ENCODE peak calls at places on chromosomes 13 and 19, in ten cellular contexts. D is neural progenitor cell, X is dorsolateral prefrontal cortex, J is HCT116, W is transverse colon, G is A549, M is cardiac muscle cell, U is tibial artery, C is heart left ventricle, S is heart right ventricle. H is an unnamed sample.

GRCh38 chr13:28573595-28574373 is 78.9 kb upstream of the FLT1 start:
- DNase-seq in J (no peak), D (no peak), M (no peak), W (no peak), G (no peak), U (no peak), C (no peak), S (no peak), X (no peak), H (no peak)

GRCh38 chr13:23799945-23800344 is 89.3 kb downstream of the MIPEP start:
- DNase-seq in J (no peak), S (no peak), C (no peak), U (no peak), W (no peak), X (no peak), D (no peak), M (peak), G (no peak), H (no peak)

GRCh38 chr19:6108721-6109633 is 1.3 kb downstream of the RFX2 start:
- DNase-seq in C (peak), J (no peak), U (peak), D (peak), S (peak), G (no peak), X (no peak), M (peak), W (peak), H (peak)

GRCh38 chr13:98267080-98267912 is 90.2 kb upstream of the RNF113B start:
- DNase-seq in G (no peak), M (peak), S (peak), J (no peak), C (peak), X (no peak), W (peak), D (no peak), U (no peak), H (no peak)

GRCh38 chr19:38213911-38214625 is 10.0 kb downstream of the DPF1 start:
- DNase-seq in X (peak), J (no peak), M (peak), S (no peak), C (no peak), U (no peak), D (peak), G (no peak), W (no peak), H (peak)

GRCh38 chr19:50478901-50479715 is 2.5 kb upstream of the GARIN5A start:
- DNase-seq in S (no peak), J (no peak), X (no peak), U (no peak), W (no peak), C (no peak), M (peak), D (peak), G (peak), H (no peak)

GRCh38 chr19:5011476-5012238 is 42.7 kb downstream of the KDM4B start:
- DNase-seq in S (no peak), J (no peak), G (no peak), D (no peak), M (no peak), U (no peak), W (no peak), X (no peak), C (no peak), H (no peak)

GRCh38 chr19:41995959-41996797 is 2.1 kb upstream of the ATP1A3 start:
- DNase-seq in W (no peak), M (no peak), G (peak), X (peak), C (no peak), J (no peak), D (peak), U (no peak), S (no peak), H (no peak)

GRCh38 chr19:53389591-53390377 is 5.2 kb upstream of the ZNF765 start:
- DNase-seq in W (no peak), S (no peak), J (no peak), C (no peak), X (no peak), U (no peak), M (no peak), D (peak), G (no peak), H (no peak)

GRCh38 chr13:30892966-30893365 is 13.1 kb upstream of the MEDAG start:
- DNase-seq in X (peak), G (peak), U (peak), W (no peak), J (peak), M (peak), S (no peak), C (no peak), D (peak), H (no peak)

GRCh38 chr13:42266464-42266863 is 5.5 kb upstream of the AKAP11 start:
- DNase-seq in S (peak), W (no peak), D (no peak), G (no peak), X (no peak), M (peak), C (peak), U (no peak), J (no peak), H (no peak)

GRCh38 chr13:46926856-46927625 is 30.2 kb upstream of the HTR2A start:
- DNase-seq in S (no peak), M (peak), W (no peak), X (no peak), G (no peak), J (no peak), U (no peak), D (no peak), C (no peak), H (no peak)

GRCh38 chr13:75876371-75877050 is 240.4 kb downstream of the LMO7 start:
- DNase-seq in X (no peak), U (peak), S (peak), W (peak), M (peak), D (peak), C (peak), G (peak), J (peak), H (peak)

GRCh38 chr19:45848922-45849321 is 14.0 kb downstream of the SYMPK start:
- DNase-seq in U (no peak), M (peak), X (no peak), W (no peak), C (no peak), G (peak), J (no peak), D (no peak), S (no peak), H (no peak)

GRCh38 chr13:24834902-24835510 is 71.0 kb downstream of the RNF17 start:
- DNase-seq in X (no peak), G (no peak), C (no peak), S (no peak), U (no peak), D (no peak), M (no peak), W (peak), J (no peak), H (no peak)

GRCh38 chr19:49988007-49988406 is 27.0 kb upstream of the SIGLEC11 start:
- DNase-seq in D (no peak), C (no peak), W (no peak), M (no peak), J (no peak), S (no peak), G (no peak), X (no peak), U (no peak), H (no peak)

GRCh38 chr19:33394006-33394722 is 20.7 kb downstream of the CEBPG start:
- DNase-seq in X (peak), S (no peak), U (peak), G (no peak), J (no peak), C (no peak), M (peak), W (no peak), D (no peak), H (no peak)

GRCh38 chr19:58170860-58171259 is 12.0 kb upstream of the ZNF274 start:
- DNase-seq in G (peak), S (no peak), U (no peak), X (no peak), C (no peak), D (no peak), J (no peak), W (no peak), M (peak), H (no peak)

GRCh38 chr19:3047307-3048189 is 14.7 kb downstream of the TLE5 start:
- DNase-seq in G (peak), S (peak), D (peak), W (peak), C (peak), M (peak), J (peak), X (no peak), U (peak), H (peak)

GRCh38 chr19:57887195-57887941 is 1.5 kb downstream of the ZNF814 start:
- DNase-seq in U (no peak), S (no peak), D (peak), M (peak), X (no peak), G (no peak), J (no peak), C (no peak), W (peak), H (no peak)

GRCh38 chr13:32535748-32536147 is 2.8 kb downstream of the N4BP2L2 start:
- DNase-seq in M (no peak), D (no peak), W (no peak), G (no peak), X (no peak), U (no peak), S (no peak), J (no peak), C (no peak), H (no peak)

GRCh38 chr13:32538234-32538620 is 368 bp downstream of the N4BP2L2 start:
- DNase-seq in X (peak), C (peak), M (peak), J (no peak), D (peak), W (no peak), U (peak), S (peak), G (peak), H (no peak)

GRCh38 chr13:32535140-32535539 is 3.5 kb downstream of the N4BP2L2 start:
- DNase-seq in X (no peak), W (no peak), M (no peak), J (no peak), C (no peak), U (no peak), D (no peak), G (no peak), S (no peak), H (no peak)

GRCh38 chr13:32538621-32539246 is at the start of gene N4BP2L2:
- DNase-seq in X (peak), S (peak), M (peak), C (peak), U (peak), J (peak), G (peak), D (peak), W (peak), H (peak)

GRCh38 chr13:32537580-32538233 is 888 bp downstream of the N4BP2L2 start:
- DNase-seq in W (peak), J (peak), D (no peak), S (peak), C (peak), G (no peak), U (peak), X (peak), M (no peak), H (peak)
- TF ChIP-seq CTCF in W (no peak), J (no peak), D (no peak), S (no peak), C (no peak), G (no peak), U (no peak), X (no peak), M (no peak), H (no peak)

GRCh38 chr13:85497652-85498051 is 301.6 kb downstream of the SLITRK6 start:
- DNase-seq in M (peak), U (no peak), S (no peak), C (no peak), J (no peak), W (no peak), X (no peak), G (no peak), D (no peak), H (no peak)
- H3K27ac ChIP-seq in M (no peak), U (no peak), S (no peak), C (no peak), J (no peak), W (no peak), X (no peak), G (peak), D (no peak), H (no peak)

GRCh38 chr19:30879225-30879624 is 470.0 kb downstream of the TSHZ3 start:
- DNase-seq in M (no peak), W (no peak), U (no peak), S (no peak), J (no peak), D (no peak), X (no peak), G (no peak), C (no peak), H (no peak)

GRCh38 chr19:30880151-30880550 is 469.1 kb downstream of the TSHZ3 start:
- DNase-seq in M (no peak), X (no peak), W (no peak), J (no peak), C (no peak), G (no peak), U (no peak), S (no peak), D (no peak), H (no peak)

GRCh38 chr19:30878456-30878855 is 470.8 kb downstream of the TSHZ3 start:
- DNase-seq in X (no peak), C (no peak), U (peak), S (no peak), D (no peak), W (no peak), G (no peak), M (no peak), J (no peak), H (no peak)

GRCh38 chr19:30880551-30880950 is 468.7 kb downstream of the TSHZ3 start:
- DNase-seq in D (no peak), M (no peak), C (no peak), X (no peak), U (no peak), W (no peak), S (no peak), G (no peak), J (no peak), H (no peak)

DNA sequence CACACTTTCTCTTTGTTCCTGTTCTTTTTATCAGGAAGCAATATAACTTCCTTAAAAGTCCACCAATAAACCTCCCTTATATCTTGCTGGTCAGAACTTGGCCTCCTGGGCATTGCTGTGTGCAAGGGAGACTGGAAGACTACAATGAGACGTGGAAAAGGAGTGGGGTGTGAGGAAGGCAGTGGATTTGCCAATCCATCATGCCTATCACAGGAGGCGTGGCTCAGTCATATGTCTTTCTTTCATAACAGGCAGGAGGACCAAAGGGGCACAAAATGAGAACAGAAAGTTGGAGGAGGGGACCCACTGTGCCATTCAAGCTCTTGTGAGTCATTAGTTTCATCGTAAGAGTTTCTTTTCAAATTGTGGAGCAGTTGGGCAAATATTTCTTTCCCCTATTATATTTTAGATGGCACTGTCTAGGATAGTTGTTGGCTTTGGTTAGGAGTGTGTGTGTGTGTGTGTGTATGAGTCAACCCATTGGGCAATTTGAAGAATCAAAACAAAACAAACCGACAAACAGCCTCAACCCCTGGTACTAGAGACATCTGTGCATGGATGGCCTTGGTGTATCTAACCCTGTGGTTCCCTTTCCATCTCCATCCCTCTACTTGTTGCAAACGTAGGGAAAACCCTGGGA is 471.5 kb downstream of the TSHZ3 start:
- DNase-seq in U (peak), S (no peak), X (no peak), J (no peak), G (no peak), D (no peak), C (no peak), W (no peak), M (no peak), H (no peak)
- H3K4me3 ChIP-seq in U (no peak), S (no peak), X (no peak), J (no peak), G (no peak), D (no peak), C (no peak), W (no peak), M (no peak), H (no peak)

GRCh38 chr19:48274938-48275337 is 5.1 kb downstream of the ZNF114 start:
- DNase-seq in U (peak), M (no peak), G (no peak), D (no peak), W (no peak), J (no peak), S (no peak), X (no peak), C (no peak), H (no peak)

GRCh38 chr19:48283908-48284307 is 14.0 kb downstream of the ZNF114 start:
- DNase-seq in G (no peak), D (no peak), C (no peak), M (peak), X (no peak), J (no peak), U (no peak), S (no peak), W (no peak), H (no peak)

GRCh38 chr19:48284891-48285290 is 15.0 kb downstream of the ZNF114 start:
- DNase-seq in S (no peak), J (no peak), X (no peak), G (no peak), M (peak), C (no peak), W (no peak), U (no peak), D (no peak), H (no peak)

GRCh38 chr19:48274173-48274572 is 4.3 kb downstream of the ZNF114 start:
- DNase-seq in G (no peak), X (no peak), C (no peak), W (no peak), U (no peak), J (no peak), M (no peak), S (no peak), D (no peak), H (no peak)

DNA sequence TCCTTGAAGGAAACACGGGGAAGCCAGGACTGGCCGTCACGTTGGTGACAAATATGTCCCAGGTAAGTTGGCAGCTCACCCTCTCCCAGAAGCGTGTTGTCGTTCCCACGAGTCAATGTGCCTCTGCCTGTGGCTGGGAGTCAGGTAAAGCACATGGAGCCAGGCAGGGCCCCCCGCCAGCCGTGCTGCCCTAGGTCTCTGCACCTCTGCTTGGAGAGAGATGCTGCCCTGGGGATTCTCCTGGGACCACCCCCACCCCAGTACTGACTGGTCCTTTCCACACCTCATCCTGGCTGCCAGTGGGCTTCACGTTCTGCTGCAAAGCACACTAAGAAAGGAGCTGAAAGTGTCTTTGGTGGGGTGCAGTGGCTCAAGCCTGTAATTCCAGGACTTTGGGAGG is 9.9 kb downstream of the ZNF114 start:
- DNase-seq in G (no peak), X (no peak), J (no peak), D (no peak), W (no peak), M (no peak), C (no peak), U (no peak), S (no peak), H (no peak)
- TF ChIP-seq CTCF in G (no peak), X (no peak), J (no peak), D (no peak), W (no peak), M (no peak), C (no peak), U (no peak), S (no peak), H (no peak)

GRCh38 chr19:13090511-13091231 is 12.0 kb downstream of the LYL1 start:
- DNase-seq in U (no peak), M (no peak), X (no peak), G (no peak), C (no peak), W (no peak), S (no peak), J (no peak), D (no peak), H (no peak)
- H3K27ac ChIP-seq in U (peak), M (no peak), X (peak), G (peak), C (peak), W (peak), S (peak), J (no peak), D (no peak), H (no peak)

GRCh38 chr19:1813837-1814217 is 1.8 kb upstream of the ATP8B3 start:
- DNase-seq in C (no peak), D (no peak), U (no peak), J (no peak), M (no peak), W (no peak), G (no peak), X (no peak), S (no peak), H (no peak)

GRCh38 chr19:1813197-1813836 is 1.2 kb upstream of the ATP8B3 start:
- DNase-seq in U (no peak), G (no peak), X (no peak), C (no peak), M (no peak), J (no peak), W (no peak), D (no peak), S (no peak), H (no peak)

GRCh38 chr19:1811472-1811894 is 593 bp downstream of the ATP8B3 start:
- DNase-seq in J (peak), G (peak), S (peak), D (no peak), M (peak), C (no peak), U (peak), W (peak), X (no peak), H (no peak)

GRCh38 chr19:1811942-1812425 is at the start of gene ATP8B3:
- DNase-seq in S (no peak), J (no peak), W (no peak), U (no peak), G (peak), C (no peak), D (no peak), M (no peak), X (no peak), H (peak)

DNA sequence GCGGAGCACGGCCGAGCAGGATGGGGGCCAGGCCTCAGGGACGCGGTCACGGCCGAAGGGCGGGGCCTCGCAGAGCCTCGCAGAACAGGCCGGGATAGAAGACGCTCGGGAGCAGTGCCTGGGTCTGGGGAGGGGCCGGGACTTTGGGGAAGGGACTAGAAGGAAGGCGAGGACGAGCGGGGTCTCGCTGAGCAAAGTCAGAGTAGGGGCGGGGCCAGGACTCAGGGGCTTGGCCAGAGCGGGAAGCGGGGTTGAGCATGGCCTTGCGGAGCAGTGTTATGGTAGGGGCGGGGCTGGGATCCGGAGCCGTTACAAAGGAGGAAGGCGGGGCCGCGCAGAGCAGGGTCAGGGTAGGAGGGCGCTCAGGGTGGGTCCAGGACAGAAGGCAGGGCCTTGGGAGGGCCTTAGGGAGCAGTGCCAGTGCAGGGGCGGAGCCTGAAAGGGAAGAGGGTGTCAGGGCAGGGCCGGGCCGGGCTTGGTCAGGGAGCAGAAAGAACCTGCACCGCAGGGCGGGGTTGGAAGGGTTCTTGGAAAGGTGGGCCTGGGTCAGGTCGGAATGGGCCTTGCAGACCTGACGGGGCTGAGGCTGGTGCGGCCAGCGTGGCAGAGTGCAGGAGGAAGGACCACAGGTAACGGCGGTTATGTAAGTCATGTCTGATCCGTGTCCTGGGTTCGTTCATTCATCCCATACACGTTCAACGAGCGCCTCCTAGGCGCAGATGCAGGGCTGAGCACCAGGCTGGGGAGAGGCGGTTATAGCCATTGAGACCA is 535 bp upstream of the ATP8B3 start:
- DNase-seq in C (peak), M (peak), X (peak), D (peak), W (peak), S (peak), G (peak), U (peak), J (peak), H (peak)
- H3K4me3 ChIP-seq in C (peak), M (peak), X (peak), D (peak), W (peak), S (peak), G (peak), U (peak), J (peak), H (peak)

GRCh38 chr19:44720945-44721344 is 22.0 kb downstream of the CEACAM16 start:
- DNase-seq in C (no peak), M (peak), G (no peak), X (no peak), U (no peak), S (no peak), J (no peak), W (no peak), D (no peak), H (no peak)

GRCh38 chr19:44718441-44719261 is 19.7 kb downstream of the CEACAM16 start:
- DNase-seq in X (no peak), S (peak), U (peak), J (no peak), D (peak), C (peak), G (peak), M (peak), W (peak), H (no peak)

GRCh38 chr19:44717603-44718002 is 18.7 kb downstream of the CEACAM16 start:
- DNase-seq in G (no peak), D (no peak), S (no peak), M (no peak), W (no peak), X (no peak), U (no peak), C (no peak), J (no peak), H (no peak)

GRCh38 chr19:44722131-44723121 is 23.5 kb downstream of the CEACAM16 start:
- DNase-seq in G (no peak), M (no peak), C (no peak), D (no peak), X (no peak), U (no peak), S (no peak), W (no peak), J (no peak), H (no peak)

GRCh38 chr19:44719262-44719701 is 20.3 kb downstream of the CEACAM16 start:
- DNase-seq in M (no peak), U (no peak), G (no peak), J (no peak), S (no peak), C (no peak), W (no peak), X (no peak), D (no peak), H (no peak)
- TF ChIP-seq CTCF in M (no peak), U (no peak), G (no peak), J (no peak), S (no peak), C (no peak), W (no peak), X (no peak), D (no peak), H (no peak)